ENCODE peak calls at places on chromosome 7, in ten cellular contexts. U is prostate gland; L is activated CD4-positive, alpha-beta memory T cell treated with anti-CD3 and anti-CD28 coated beads for 36 hours; H is T-helper 22 cell; D is CD8-positive, alpha-beta T cell; E is stimulated activated CD4-positive, alpha-beta T cell treated with anti-CD3 and anti-CD28 coated beads, TNF-alpha, amount 100 ng/mL, for 4 hours; J is Karpas-422; C is NCI-H1417; M is RKO; Q is NAMALWA. X is an unnamed sample.

GRCh38 chr7:73700070-73700423 is 16.6 kb downstream of the BUD23 start:
- DNase-seq in E (no peak), M (no peak), H (no peak), D (no peak), U (no peak), C (no peak), J (no peak), Q (no peak), L (no peak), X (no peak)

GRCh38 chr7:50317221-50317678 is 12.7 kb downstream of the IKZF1 start:
- DNase-seq in Q (no peak), E (no peak), D (no peak), C (no peak), U (no peak), M (no peak), J (no peak), L (peak; percentile 75), H (peak; percentile 64), X (no peak)

GRCh38 chr7:22972207-22972606 is 41.7 kb downstream of the HYCC1 start:
- DNase-seq in J (no peak), L (no peak), U (no peak), C (no peak), D (no peak), Q (no peak), E (no peak), H (no peak), M (no peak), X (no peak)

GRCh38 chr7:42886129-42886528 is 25.7 kb downstream of the C7orf25 start:
- DNase-seq in L (no peak), J (no peak), H (no peak), M (peak; percentile 68), E (no peak), C (no peak), D (no peak), Q (peak; percentile 43), U (no peak), X (no peak)

GRCh38 chr7:15920953-15921352 is 234.5 kb upstream of the MEOX2 start:
- DNase-seq in Q (no peak), C (no peak), M (no peak), J (no peak), L (no peak), U (no peak), H (no peak), E (no peak), D (no peak), X (peak; percentile 8)

GRCh38 chr7:85483205-85483604 is 296.3 kb upstream of the SEMA3D start:
- DNase-seq in E (no peak), H (no peak), J (no peak), L (no peak), M (no peak), U (no peak), C (no peak), Q (no peak), D (no peak), X (peak; percentile 30)

GRCh38 chr7:151809156-151809863 is 67.6 kb downstream of the PRKAG2 start:
- DNase-seq in D (no peak), C (no peak), Q (no peak), J (no peak), M (no peak), L (no peak), E (no peak), U (no peak), H (no peak), X (no peak)

GRCh38 chr7:50657341-50657873 is 92.2 kb upstream of the DDC start:
- DNase-seq in U (peak; percentile 71), J (no peak), C (no peak), E (no peak), D (no peak), L (no peak), Q (no peak), M (no peak), H (no peak), X (no peak)

GRCh38 chr7:90663176-90663575 is 67.1 kb downstream of the CDK14 start:
- DNase-seq in U (no peak), M (no peak), C (no peak), Q (no peak), H (no peak), J (no peak), L (no peak), D (no peak), E (no peak), X (no peak)

GRCh38 chr7:80259-81236 is 111.8 kb upstream of the FAM20C start:
- DNase-seq in Q (no peak), L (no peak), D (no peak), H (no peak), U (no peak), M (no peak), C (no peak), J (peak; percentile 10), E (no peak), X (no peak)

X was measured in HS-5.